ENCODE peak calls at places on chromosomes 2 and 18, in six cellular contexts. G, H, V, W, X and P are unnamed samples.

GRCh38 chr18:34858188-34858587 is 148.1 kb downstream of the DTNA start:
- DNase-seq in H (no peak), X (no peak), G (no peak), W (no peak), V (no peak), P (no peak)

GRCh38 chr18:9690418-9691178 is 17.5 kb upstream of the RAB31 start:
- DNase-seq in W (no peak), H (no peak), X (no peak), V (no peak), G (no peak), P (no peak)

GRCh38 chr2:63792523-63792922 is 49.2 kb upstream of the UGP2 start:
- DNase-seq in H (no peak), W (peak; percentile 7), G (no peak), V (no peak), X (no peak), P (no peak)

GRCh38 chr2:159859583-159859982 is 61.6 kb upstream of the CD302 start:
- DNase-seq in H (no peak), G (no peak), X (no peak), V (no peak), W (no peak), P (no peak)

GRCh38 chr18:31487251-31488015 is 10.5 kb upstream of the DSG2 start:
- DNase-seq in V (no peak), H (no peak), G (no peak), W (no peak), X (no peak), P (no peak)

GRCh38 chr2:24456610-24457556 is 34.2 kb upstream of the NCOA1 start:
- DNase-seq in H (no peak), V (no peak), W (peak; percentile 53), G (peak; percentile 24), X (peak; percentile 61), P (no peak)

GRCh38 chr18:48191494-48191893 is 217.7 kb downstream of the ZBTB7C start:
- DNase-seq in H (no peak), V (no peak), X (no peak), G (no peak), W (no peak), P (no peak)

GRCh38 chr18:59612461-59612860 is 84.8 kb downstream of the CCBE1 start:
- DNase-seq in G (no peak), W (no peak), H (no peak), V (no peak), X (no peak), P (no peak)

GRCh38 chr2:26767894-26768487 is 3.9 kb downstream of the SLC35F6 start:
- DNase-seq in V (no peak), G (no peak), H (no peak), X (no peak), W (no peak), P (no peak)

GRCh38 chr2:64319930-64320329 is 134.0 kb upstream of the LGALSL start:
- DNase-seq in X (no peak), G (no peak), W (no peak), V (no peak), H (no peak), P (no peak)

GRCh38 chr2:200798519-200798918 is 13.2 kb upstream of the BZW1 start:
- DNase-seq in G (no peak), W (no peak), H (no peak), V (no peak), X (no peak), P (no peak)

GRCh38 chr18:57803119-57803969 is at the start of gene ATP8B1:
- DNase-seq in X (peak; percentile 95), V (no peak), H (no peak), G (no peak), W (peak; percentile 14), P (no peak)

GRCh38 chr2:83103602-83104001 is 1355.5 kb downstream of the SUCLG1 start:
- DNase-seq in H (no peak), W (no peak), V (no peak), X (no peak), G (no peak), P (no peak)

GRCh38 chr2:119218478-119219064 is 5.1 kb upstream of the STEAP3 start:
- DNase-seq in H (no peak), W (peak; percentile 32), V (no peak), G (no peak), X (peak; percentile 74), P (no peak)

GRCh38 chr2:19682493-19682892 is 219.3 kb downstream of the TTC32 start:
- DNase-seq in G (no peak), H (no peak), W (no peak), X (no peak), V (no peak), P (no peak)

GRCh38 chr2:134207589-134208209 is 46.2 kb upstream of the MGAT5 start:
- DNase-seq in G (peak; percentile 70), V (peak; percentile 64), X (peak; percentile 52), H (peak; percentile 20), W (peak; percentile 82), P (no peak)

GRCh38 chr2:213751446-213751845 is 467.2 kb downstream of the SPAG16 start:
- DNase-seq in X (no peak), W (no peak), V (no peak), H (no peak), G (no peak), P (no peak)

GRCh38 chr2:162244559-162245031 is 1.4 kb upstream of the FAP start:
- DNase-seq in V (no peak), W (no peak), X (no peak), G (no peak), H (no peak), P (no peak)

GRCh38 chr18:13914170-13914569 is 1.2 kb downstream of the MC2R start:
- DNase-seq in W (no peak), G (no peak), V (no peak), H (no peak), X (no peak), P (no peak)

GRCh38 chr2:111161971-111162370 is 41.3 kb downstream of the BCL2L11 start:
- DNase-seq in H (peak; percentile 68), V (no peak), X (no peak), G (no peak), W (no peak), P (peak; percentile 68)

GRCh38 chr18:50847192-50847591 is 27.4 kb upstream of the MRO start:
- DNase-seq in X (no peak), G (no peak), W (no peak), V (no peak), H (no peak), P (no peak)

GRCh38 chr2:144137705-144138428 is 382.1 kb downstream of the ZEB2 start:
- DNase-seq in W (no peak), H (no peak), V (no peak), G (no peak), X (no peak), P (no peak)

GRCh38 chr2:238599549-238600505 is 173.1 kb downstream of the ASB1 start:
- DNase-seq in G (no peak), H (no peak), X (no peak), W (no peak), V (no peak), P (no peak)

GRCh38 chr18:6521804-6522418 is 107.2 kb upstream of the L3MBTL4 start:
- DNase-seq in V (no peak), G (no peak), W (peak; percentile 50), H (no peak), X (no peak), P (no peak)

GRCh38 chr2:42777883-42778805 is 14.2 kb upstream of the OXER1 start:
- DNase-seq in H (no peak), W (no peak), V (no peak), X (peak; percentile 32), G (no peak), P (no peak)

GRCh38 chr18:78676622-78677482 is 302.8 kb upstream of the SALL3 start:
- DNase-seq in X (no peak), G (no peak), V (no peak), W (no peak), H (no peak), P (no peak)

GRCh38 chr18:61993831-61994230 is 101.0 kb upstream of the RNF152 start:
- DNase-seq in G (no peak), X (no peak), W (no peak), V (no peak), H (no peak), P (no peak)

GRCh38 chr2:152532241-152532640 is 185.0 kb downstream of the PRPF40A start:
- DNase-seq in G (no peak), X (no peak), W (no peak), H (no peak), V (no peak), P (no peak)

GRCh38 chr2:218607436-218608115 is at the start of gene PLCD4:
- DNase-seq in W (no peak), V (no peak), G (no peak), H (peak; percentile 4), X (peak; percentile 45), P (no peak)

GRCh38 chr18:76443519-76444435 is 51.3 kb downstream of the ZNF516 start:
- DNase-seq in G (no peak), W (no peak), H (no peak), X (no peak), V (no peak), P (no peak)

GRCh38 chr2:130241041-130241707 is 42.9 kb upstream of the TUBA3E start:
- DNase-seq in G (no peak), V (no peak), X (no peak), H (no peak), W (no peak), P (no peak)

GRCh38 chr2:203427061-203427460 is 98.9 kb downstream of the ABI2 start:
- DNase-seq in W (no peak), H (no peak), G (no peak), X (no peak), V (no peak), P (no peak)

GRCh38 chr2:11659866-11660265 is 10.1 kb downstream of the NTSR2 start:
- DNase-seq in X (no peak), V (no peak), W (no peak), H (no peak), G (no peak), P (no peak)